ENCODE peak calls at places on chromosome 17, in ten cellular contexts. G, T, L, R, E, V, K, I, F and P are unnamed samples.

GRCh38 chr17:82216301-82217119 is 3.9 kb upstream of the CCDC57 start:
- DNase-seq in G (no peak), I (no peak), K (no peak), F (peak), V (peak), E (peak), R (no peak), T (peak), L (peak), P (peak)

GRCh38 chr17:82840431-82840831 is 609 bp upstream of the ZNF750 start:
- DNase-seq in F (no peak), G (no peak), R (no peak), V (no peak), T (no peak), I (no peak), E (no peak), K (no peak), L (no peak), P (no peak)

GRCh38 chr17:34015253-34015652 is 239.8 kb upstream of the CCL2 start:
- DNase-seq in K (no peak), V (no peak), T (no peak), E (no peak), L (no peak), G (no peak), F (no peak), R (no peak), I (no peak), P (no peak)

GRCh38 chr17:57090560-57091185 is 5.6 kb downstream of the AKAP1 start:
- DNase-seq in F (no peak), E (no peak), R (no peak), K (no peak), I (no peak), V (no peak), T (no peak), G (no peak), L (no peak), P (no peak)

GRCh38 chr17:35460354-35460851 is 11.8 kb upstream of the SLFN13 start:
- DNase-seq in V (peak), I (no peak), K (no peak), T (peak), G (peak), E (peak), L (peak), R (peak), F (no peak), P (no peak)

GRCh38 chr17:71966055-71966454 is 154.8 kb upstream of the SOX9 start:
- DNase-seq in G (no peak), L (no peak), I (no peak), R (no peak), K (no peak), T (no peak), V (no peak), F (no peak), E (no peak), P (no peak)

GRCh38 chr17:47704781-47705180 is 10.8 kb downstream of the TBKBP1 start:
- DNase-seq in K (no peak), V (no peak), R (no peak), G (no peak), L (peak), T (no peak), F (no peak), I (no peak), E (no peak), P (no peak)

GRCh38 chr17:40070644-40070894 is 7.8 kb downstream of the THRA start:
- DNase-seq in R (no peak), G (no peak), I (no peak), L (no peak), E (no peak), K (no peak), T (peak), F (no peak), V (no peak), P (no peak)

GRCh38 chr17:82250868-82251500 is 22.1 kb downstream of the SLC16A3 start:
- DNase-seq in K (no peak), G (no peak), E (no peak), F (no peak), V (no peak), R (no peak), L (no peak), I (no peak), T (no peak), P (no peak)

GRCh38 chr17:1783834-1784611 is 22.2 kb downstream of the SERPINF1 start:
- DNase-seq in K (peak), G (no peak), T (peak), I (peak), E (peak), F (no peak), L (no peak), R (peak), V (no peak), P (peak)

GRCh38 chr17:5122586-5123342 is 6.9 kb downstream of the USP6 start:
- DNase-seq in V (no peak), R (peak), K (no peak), E (no peak), F (no peak), T (peak), L (peak), G (no peak), I (peak), P (no peak)

GRCh38 chr17:79048826-79049755 is 25.1 kb downstream of the C1QTNF1 start:
- DNase-seq in T (no peak), F (no peak), I (no peak), E (no peak), K (no peak), R (no peak), G (no peak), V (no peak), L (peak), P (no peak)

GRCh38 chr17:19897901-19898300 is 30.2 kb upstream of the ULK2 start:
- DNase-seq in G (no peak), T (no peak), K (peak), L (no peak), V (no peak), F (no peak), E (peak), R (no peak), I (peak), P (peak)

DNA sequence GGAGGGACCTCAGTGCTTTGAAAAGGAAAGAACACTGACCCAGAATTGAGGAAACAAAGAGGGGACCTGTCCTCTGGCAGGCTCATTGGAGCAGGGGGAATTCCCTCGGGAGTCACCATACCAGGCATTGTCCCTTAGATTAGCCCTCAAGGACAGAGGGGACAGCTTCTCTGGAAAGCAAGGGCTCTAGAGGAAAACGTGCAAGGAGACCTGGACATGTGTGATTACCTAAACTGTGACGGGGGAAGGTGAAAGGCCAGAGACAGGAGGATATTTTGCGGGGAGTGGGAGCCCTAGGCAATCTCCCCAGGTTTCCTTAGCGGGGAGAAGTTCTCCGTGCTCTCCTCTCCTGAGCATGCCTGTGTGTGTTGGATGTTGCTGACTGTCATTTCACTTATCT is 7.5 kb upstream of the FZD2 start:
- DNase-seq in F (no peak), L (no peak), K (no peak), V (no peak), I (no peak), T (no peak), G (no peak), E (no peak), R (no peak), P (no peak)
- H3K27ac ChIP-seq in F (no peak), L (no peak), K (no peak), V (no peak), I (no peak), T (no peak), G (no peak), E (peak), R (peak), P (no peak)

DNA sequence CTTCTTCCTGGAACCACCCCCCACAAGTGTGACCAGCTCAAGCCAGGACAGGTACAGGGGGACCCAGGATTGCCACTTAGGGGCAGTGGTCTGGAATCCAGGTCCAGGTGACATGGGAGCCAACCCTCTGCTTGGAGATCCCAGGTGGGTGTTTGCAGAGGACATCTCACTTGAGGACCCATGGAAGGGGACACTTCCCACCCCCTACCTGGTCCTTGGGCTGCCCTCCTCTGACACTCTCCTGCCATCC is 145.5 kb downstream of the SEC14L1 start:
- DNase-seq in L (no peak), V (no peak), R (no peak), I (no peak), G (no peak), K (no peak), T (no peak), F (no peak), E (no peak), P (no peak)
- H3K27ac ChIP-seq in L (peak), V (no peak), R (no peak), I (no peak), G (no peak), K (peak), T (peak), F (no peak), E (peak), P (no peak)

GRCh38 chr17:66611397-66611796 is 223.5 kb upstream of the CACNG5 start:
- DNase-seq in K (no peak), T (no peak), F (no peak), E (no peak), G (no peak), I (no peak), V (no peak), R (no peak), L (no peak), P (no peak)

GRCh38 chr17:66614469-66614868 is 220.4 kb upstream of the CACNG5 start:
- DNase-seq in K (no peak), I (no peak), L (no peak), E (no peak), R (no peak), G (no peak), T (no peak), V (no peak), F (no peak), P (no peak)

GRCh38 chr17:66605561-66605960 is 229.4 kb upstream of the CACNG5 start:
- DNase-seq in R (no peak), T (no peak), V (no peak), L (no peak), F (no peak), K (no peak), I (no peak), G (no peak), E (no peak), P (no peak)

GRCh38 chr17:66612993-66613392 is 221.9 kb upstream of the CACNG5 start:
- DNase-seq in R (no peak), F (no peak), T (no peak), I (no peak), V (no peak), E (no peak), G (no peak), L (no peak), K (no peak), P (no peak)

GRCh38 chr17:66610734-66611133 is 224.2 kb upstream of the CACNG5 start:
- DNase-seq in I (no peak), K (no peak), E (no peak), T (no peak), V (no peak), R (no peak), F (no peak), L (no peak), G (no peak), P (no peak)
- H3K27ac ChIP-seq in I (no peak), K (no peak), E (no peak), T (no peak), V (no peak), R (no peak), F (no peak), L (no peak), G (no peak), P (no peak)

GRCh38 chr17:50199651-50200446 is 1.6 kb downstream of the COL1A1 start:
- DNase-seq in V (peak), I (peak), K (peak), G (peak), T (peak), E (peak), R (peak), F (peak), L (peak), P (peak)
- H3K27ac ChIP-seq in V (no peak), I (no peak), K (peak), G (peak), T (peak), E (peak), R (peak), F (no peak), L (peak), P (no peak)

GRCh38 chr17:41772218-41772585 is 14.3 kb downstream of the JUP start:
- DNase-seq in G (no peak), L (peak), T (peak), V (no peak), I (no peak), F (no peak), R (no peak), E (no peak), K (no peak), P (no peak)
- H3K27ac ChIP-seq in G (no peak), L (peak), T (peak), V (no peak), I (no peak), F (no peak), R (peak), E (peak), K (no peak), P (no peak)

DNA sequence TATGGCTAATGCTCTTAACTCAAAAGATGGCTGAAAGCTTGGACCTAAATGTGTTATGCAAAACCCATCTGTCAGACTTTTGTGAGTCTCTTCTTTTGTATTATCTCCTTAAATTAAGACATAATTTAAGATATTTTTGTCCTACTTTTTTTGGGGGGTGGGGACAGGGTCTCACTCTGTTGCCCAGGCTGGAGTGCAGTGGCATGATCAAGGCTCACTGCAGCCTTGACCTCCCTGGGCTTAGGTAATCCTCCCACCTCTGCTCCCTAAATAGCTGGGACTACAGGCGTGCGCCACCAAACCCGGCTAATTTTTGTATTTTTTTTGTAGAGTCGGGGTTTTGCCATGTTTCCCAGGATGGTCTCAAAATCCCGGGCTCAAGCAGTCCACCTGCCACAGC is 7.1 kb downstream of the CLTC start:
- DNase-seq in L (no peak), V (no peak), I (no peak), K (no peak), F (no peak), E (no peak), G (no peak), R (no peak), T (no peak), P (no peak)
- H3K27ac ChIP-seq in L (no peak), V (no peak), I (peak), K (no peak), F (no peak), E (no peak), G (no peak), R (no peak), T (no peak), P (no peak)

GRCh38 chr17:81160306-81160705 is 5.0 kb upstream of the PVALEF start:
- DNase-seq in K (no peak), E (no peak), T (peak), L (no peak), I (no peak), F (no peak), G (no peak), V (no peak), R (no peak), P (peak)
- H3K27ac ChIP-seq in K (no peak), E (no peak), T (no peak), L (peak), I (no peak), F (peak), G (no peak), V (no peak), R (no peak), P (no peak)

GRCh38 chr17:32486701-32487459 is at the start of gene CDK5R1:
- DNase-seq in E (peak), T (peak), K (no peak), F (no peak), G (peak), V (peak), L (peak), R (peak), I (peak), P (peak)
- H3K27ac ChIP-seq in E (peak), T (peak), K (no peak), F (peak), G (peak), V (peak), L (peak), R (no peak), I (peak), P (peak)